ENCODE peak calls at places on chromosomes 16 and 17, in ten cellular contexts. One of them, this sample, is unnamed.

GRCh38 chr17:67555855-67556254 is 161.9 kb upstream of the NOL11 start:
- DNase-seq in HCT116: no peak
- DNase-seq in H9: no peak
- DNase-seq in fibroblast of lung: no peak
- DNase-seq in mammary epithelial cell: no peak
- DNase-seq in GM23338: no peak
- DNase-seq in hepatocyte: no peak
- DNase-seq in H1: no peak
- DNase-seq in HepG2: no peak
- DNase-seq in osteoblast: no peak
- DNase-seq in this sample: no peak

GRCh38 chr17:81870155-81870977 is 771 bp downstream of the ARHGDIA start:
- DNase-seq in HCT116: no peak
- DNase-seq in H9: peak; percentile 62
- DNase-seq in fibroblast of lung: peak; percentile 66
- DNase-seq in mammary epithelial cell: peak; percentile 57
- DNase-seq in GM23338: peak; percentile 56
- DNase-seq in hepatocyte: peak; percentile 63
- DNase-seq in H1: no peak
- DNase-seq in HepG2: no peak
- DNase-seq in osteoblast: peak; percentile 95
- DNase-seq in this sample: peak; percentile 78

GRCh38 chr17:78922876-78923498 is 2.2 kb downstream of the TIMP2 start:
- DNase-seq in HCT116: no peak
- DNase-seq in H9: peak; percentile 35
- DNase-seq in fibroblast of lung: no peak
- DNase-seq in mammary epithelial cell: no peak
- DNase-seq in GM23338: no peak
- DNase-seq in hepatocyte: no peak
- DNase-seq in H1: no peak
- DNase-seq in HepG2: no peak
- DNase-seq in osteoblast: peak; percentile 31
- DNase-seq in this sample: no peak

GRCh38 chr17:72614871-72615626 is 477.4 kb downstream of the SLC39A11 start:
- DNase-seq in HCT116: peak; percentile 81
- DNase-seq in H9: no peak
- DNase-seq in fibroblast of lung: peak; percentile 84
- DNase-seq in mammary epithelial cell: peak; percentile 94
- DNase-seq in GM23338: peak; percentile 57
- DNase-seq in hepatocyte: peak; percentile 90
- DNase-seq in H1: no peak
- DNase-seq in HepG2: peak; percentile 98
- DNase-seq in osteoblast: peak; percentile 72
- DNase-seq in this sample: no peak

GRCh38 chr17:68296217-68297140 is 5.2 kb downstream of the ARSG start:
- DNase-seq in HCT116: no peak
- DNase-seq in H9: no peak
- DNase-seq in fibroblast of lung: no peak
- DNase-seq in mammary epithelial cell: no peak
- DNase-seq in GM23338: peak; percentile 67
- DNase-seq in hepatocyte: no peak
- DNase-seq in H1: no peak
- DNase-seq in HepG2: no peak
- DNase-seq in osteoblast: no peak
- DNase-seq in this sample: no peak

GRCh38 chr17:9298776-9299295 is 276.8 kb downstream of the STX8 start:
- DNase-seq in HCT116: no peak
- DNase-seq in H9: no peak
- DNase-seq in fibroblast of lung: no peak
- DNase-seq in mammary epithelial cell: no peak
- DNase-seq in GM23338: no peak
- DNase-seq in hepatocyte: no peak
- DNase-seq in H1: no peak
- DNase-seq in HepG2: no peak
- DNase-seq in osteoblast: no peak
- DNase-seq in this sample: no peak

GRCh38 chr16:84144301-84144858 is 597 bp downstream of the HSDL1 start:
- DNase-seq in HCT116: no peak
- DNase-seq in H9: no peak
- DNase-seq in fibroblast of lung: no peak
- DNase-seq in mammary epithelial cell: peak; percentile 14
- DNase-seq in GM23338: peak; percentile 50
- DNase-seq in hepatocyte: peak; percentile 50
- DNase-seq in H1: no peak
- DNase-seq in HepG2: no peak
- DNase-seq in osteoblast: peak; percentile 84
- DNase-seq in this sample: peak; percentile 79

GRCh38 chr17:10196936-10197335 is 1.5 kb downstream of the GAS7 start:
- DNase-seq in HCT116: no peak
- DNase-seq in H9: no peak
- DNase-seq in fibroblast of lung: no peak
- DNase-seq in mammary epithelial cell: no peak
- DNase-seq in GM23338: no peak
- DNase-seq in hepatocyte: no peak
- DNase-seq in H1: no peak
- DNase-seq in HepG2: no peak
- DNase-seq in osteoblast: no peak
- DNase-seq in this sample: no peak

GRCh38 chr17:43019418-43019817 is 2.8 kb downstream of the VAT1 start:
- DNase-seq in HCT116: no peak
- DNase-seq in H9: no peak
- DNase-seq in fibroblast of lung: no peak
- DNase-seq in mammary epithelial cell: no peak
- DNase-seq in GM23338: no peak
- DNase-seq in hepatocyte: no peak
- DNase-seq in H1: no peak
- DNase-seq in HepG2: no peak
- DNase-seq in osteoblast: peak; percentile 81
- DNase-seq in this sample: no peak
- H4K20me1 ChIP-seq in HCT116: no peaks in the 10 kb centered on the region
- H4K20me1 ChIP-seq in H9: no peaks in the 10 kb centered on the region
- H4K20me1 ChIP-seq in fibroblast of lung: no peaks in the 10 kb centered on the region
- H4K20me1 ChIP-seq in mammary epithelial cell: no peaks in the 10 kb centered on the region
- H4K20me1 ChIP-seq in GM23338: peaks cover 10% of the 10 kb centered on the region
- H4K20me1 ChIP-seq in hepatocyte: peaks cover 15% of the 10 kb centered on the region
- H4K20me1 ChIP-seq in H1: peaks cover 10% of the 10 kb centered on the region
- H4K20me1 ChIP-seq in HepG2: no peaks in the 10 kb centered on the region
- H4K20me1 ChIP-seq in osteoblast: peaks cover 26% of the 10 kb centered on the region
- H4K20me1 ChIP-seq in this sample: no peaks in the 10 kb centered on the region

DNA sequence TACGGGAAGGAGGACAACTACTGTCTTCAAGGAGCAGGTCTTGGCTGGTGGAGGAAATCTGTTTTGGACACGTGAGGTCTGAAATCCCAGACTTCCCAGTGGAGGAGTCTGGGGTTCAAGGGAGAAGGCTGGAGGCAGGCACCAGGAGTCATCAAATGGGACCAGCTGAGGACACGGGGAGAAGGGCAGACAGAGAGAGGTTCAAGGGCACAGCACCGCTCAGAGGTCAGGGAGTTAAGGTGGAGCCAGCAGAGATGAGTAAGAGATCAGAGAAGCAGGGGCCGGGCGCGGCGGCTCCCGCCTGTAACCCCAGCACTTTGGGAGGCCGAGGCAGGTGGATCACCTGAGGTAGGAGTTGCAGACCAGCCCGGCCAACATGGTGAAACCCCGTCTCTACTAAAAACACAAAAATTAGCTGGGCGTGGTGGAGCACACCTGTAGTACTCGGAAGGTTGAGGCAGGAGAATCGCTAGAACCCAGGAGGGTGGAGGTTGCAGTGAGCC is 10.4 kb upstream of the SMIM5 start:
- DNase-seq in HCT116: no peak
- DNase-seq in H9: no peak
- DNase-seq in fibroblast of lung: no peak
- DNase-seq in mammary epithelial cell: no peak
- DNase-seq in GM23338: no peak
- DNase-seq in hepatocyte: no peak
- DNase-seq in H1: no peak
- DNase-seq in HepG2: no peak
- DNase-seq in osteoblast: no peak
- DNase-seq in this sample: no peak
- H4K20me1 ChIP-seq in HCT116: no peaks in the 10 kb centered on the region
- H4K20me1 ChIP-seq in H9: no peaks in the 10 kb centered on the region
- H4K20me1 ChIP-seq in fibroblast of lung: no peaks in the 10 kb centered on the region
- H4K20me1 ChIP-seq in mammary epithelial cell: no peaks in the 10 kb centered on the region
- H4K20me1 ChIP-seq in GM23338: no peaks in the 10 kb centered on the region
- H4K20me1 ChIP-seq in hepatocyte: no peaks in the 10 kb centered on the region
- H4K20me1 ChIP-seq in H1: no peaks in the 10 kb centered on the region
- H4K20me1 ChIP-seq in HepG2: no peaks in the 10 kb centered on the region
- H4K20me1 ChIP-seq in osteoblast: no peaks in the 10 kb centered on the region
- H4K20me1 ChIP-seq in this sample: peaks cover 12% of the 10 kb centered on the region

GRCh38 chr17:77783991-77784820 is 174.3 kb upstream of the TNRC6C start:
- DNase-seq in HCT116: no peak
- DNase-seq in H9: no peak
- DNase-seq in fibroblast of lung: no peak
- DNase-seq in mammary epithelial cell: no peak
- DNase-seq in GM23338: no peak
- DNase-seq in hepatocyte: no peak
- DNase-seq in H1: no peak
- DNase-seq in HepG2: no peak
- DNase-seq in osteoblast: peak; percentile 78
- DNase-seq in this sample: no peak

GRCh38 chr17:77782611-77783010 is 175.9 kb upstream of the TNRC6C start:
- DNase-seq in HCT116: no peak
- DNase-seq in H9: no peak
- DNase-seq in fibroblast of lung: no peak
- DNase-seq in mammary epithelial cell: no peak
- DNase-seq in GM23338: no peak
- DNase-seq in hepatocyte: no peak
- DNase-seq in H1: no peak
- DNase-seq in HepG2: no peak
- DNase-seq in osteoblast: peak; percentile 57
- DNase-seq in this sample: no peak

GRCh38 chr17:77781536-77781935 is 177.0 kb upstream of the TNRC6C start:
- DNase-seq in HCT116: no peak
- DNase-seq in H9: no peak
- DNase-seq in fibroblast of lung: no peak
- DNase-seq in mammary epithelial cell: no peak
- DNase-seq in GM23338: peak; percentile 47
- DNase-seq in hepatocyte: no peak
- DNase-seq in H1: no peak
- DNase-seq in HepG2: no peak
- DNase-seq in osteoblast: peak; percentile 82
- DNase-seq in this sample: no peak

GRCh38 chr17:77778636-77779524 is 179.6 kb upstream of the TNRC6C start:
- DNase-seq in HCT116: no peak
- DNase-seq in H9: no peak
- DNase-seq in fibroblast of lung: peak; percentile 12
- DNase-seq in mammary epithelial cell: peak; percentile 20
- DNase-seq in GM23338: no peak
- DNase-seq in hepatocyte: peak; percentile 32
- DNase-seq in H1: no peak
- DNase-seq in HepG2: no peak
- DNase-seq in osteoblast: peak; percentile 95
- DNase-seq in this sample: no peak

DNA sequence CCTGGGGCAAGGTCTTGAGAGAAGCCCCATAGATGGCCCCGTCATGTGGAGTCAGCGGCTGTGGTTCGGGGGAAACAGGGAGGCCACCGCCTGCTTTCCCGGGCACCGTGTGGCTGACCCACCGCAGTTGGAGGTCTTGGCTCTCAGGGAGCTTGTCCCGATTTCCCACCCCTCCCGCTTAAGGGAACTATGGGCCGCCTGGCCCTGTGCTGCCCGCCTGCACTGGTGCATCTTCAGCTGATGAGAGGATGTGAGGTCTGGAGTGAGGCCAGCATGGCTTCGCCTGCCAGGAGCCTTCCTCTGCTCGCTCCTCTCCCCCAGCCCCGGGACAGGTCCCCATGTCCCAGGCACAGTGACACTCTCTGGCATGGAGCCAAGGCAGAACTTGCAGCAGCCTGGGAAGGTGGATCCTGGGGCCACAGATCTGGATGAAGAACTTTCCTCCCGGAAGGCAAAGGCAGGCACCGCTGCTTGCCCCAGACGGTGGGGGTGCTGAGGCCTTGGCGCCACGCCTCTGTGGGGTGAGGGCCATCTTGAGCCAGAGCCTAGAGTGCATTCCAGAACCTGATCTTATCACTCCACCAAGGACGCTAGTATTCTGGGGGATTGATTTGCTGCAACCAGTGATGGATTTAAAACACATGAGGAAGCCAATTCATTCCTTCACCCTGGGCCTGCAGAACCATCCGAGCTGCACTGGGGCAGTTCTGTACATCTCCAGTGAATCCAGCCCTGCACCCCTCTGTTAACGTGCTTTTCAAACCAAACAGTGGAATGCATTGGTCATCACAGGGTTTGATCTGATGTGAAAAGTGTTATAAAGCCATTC is 178.6 kb upstream of the TNRC6C start:
- DNase-seq in HCT116: no peak
- DNase-seq in H9: no peak
- DNase-seq in fibroblast of lung: peak; percentile 53
- DNase-seq in mammary epithelial cell: no peak
- DNase-seq in GM23338: no peak
- DNase-seq in hepatocyte: no peak
- DNase-seq in H1: no peak
- DNase-seq in HepG2: no peak
- DNase-seq in osteoblast: peak; percentile 89
- DNase-seq in this sample: no peak
- H4K20me1 ChIP-seq in HCT116: no peaks in the 10 kb centered on the region
- H4K20me1 ChIP-seq in H9: no peaks in the 10 kb centered on the region
- H4K20me1 ChIP-seq in fibroblast of lung: no peaks in the 10 kb centered on the region
- H4K20me1 ChIP-seq in mammary epithelial cell: no peaks in the 10 kb centered on the region
- H4K20me1 ChIP-seq in GM23338: no peaks in the 10 kb centered on the region
- H4K20me1 ChIP-seq in hepatocyte: no peaks in the 10 kb centered on the region
- H4K20me1 ChIP-seq in H1: peaks cover 3% of the 10 kb centered on the region
- H4K20me1 ChIP-seq in HepG2: no peaks in the 10 kb centered on the region
- H4K20me1 ChIP-seq in osteoblast: no peaks in the 10 kb centered on the region
- H4K20me1 ChIP-seq in this sample: no peaks in the 10 kb centered on the region

GRCh38 chr17:18187226-18187625 is 3.6 kb downstream of the ALKBH5 start:
- DNase-seq in HCT116: no peak
- DNase-seq in H9: no peak
- DNase-seq in fibroblast of lung: peak; percentile 34
- DNase-seq in mammary epithelial cell: peak; percentile 38
- DNase-seq in GM23338: no peak
- DNase-seq in hepatocyte: no peak
- DNase-seq in H1: no peak
- DNase-seq in HepG2: peak; percentile 40
- DNase-seq in osteoblast: no peak
- DNase-seq in this sample: no peak

GRCh38 chr17:18185832-18186231 is 2.2 kb downstream of the ALKBH5 start:
- DNase-seq in HCT116: no peak
- DNase-seq in H9: no peak
- DNase-seq in fibroblast of lung: peak; percentile 23
- DNase-seq in mammary epithelial cell: no peak
- DNase-seq in GM23338: no peak
- DNase-seq in hepatocyte: no peak
- DNase-seq in H1: no peak
- DNase-seq in HepG2: no peak
- DNase-seq in osteoblast: peak; percentile 79
- DNase-seq in this sample: peak; percentile 47

GRCh38 chr17:18186271-18186982 is 2.8 kb downstream of the ALKBH5 start:
- DNase-seq in HCT116: no peak
- DNase-seq in H9: no peak
- DNase-seq in fibroblast of lung: peak; percentile 55
- DNase-seq in mammary epithelial cell: no peak
- DNase-seq in GM23338: no peak
- DNase-seq in hepatocyte: no peak
- DNase-seq in H1: no peak
- DNase-seq in HepG2: no peak
- DNase-seq in osteoblast: peak; percentile 58
- DNase-seq in this sample: no peak

GRCh38 chr17:18184143-18185007 is 747 bp downstream of the ALKBH5 start:
- DNase-seq in HCT116: no peak
- DNase-seq in H9: peak; percentile 61
- DNase-seq in fibroblast of lung: peak; percentile 48
- DNase-seq in mammary epithelial cell: peak; percentile 37
- DNase-seq in GM23338: peak; percentile 70
- DNase-seq in hepatocyte: peak; percentile 67
- DNase-seq in H1: no peak
- DNase-seq in HepG2: no peak
- DNase-seq in osteoblast: peak; percentile 77
- DNase-seq in this sample: peak; percentile 82

DNA sequence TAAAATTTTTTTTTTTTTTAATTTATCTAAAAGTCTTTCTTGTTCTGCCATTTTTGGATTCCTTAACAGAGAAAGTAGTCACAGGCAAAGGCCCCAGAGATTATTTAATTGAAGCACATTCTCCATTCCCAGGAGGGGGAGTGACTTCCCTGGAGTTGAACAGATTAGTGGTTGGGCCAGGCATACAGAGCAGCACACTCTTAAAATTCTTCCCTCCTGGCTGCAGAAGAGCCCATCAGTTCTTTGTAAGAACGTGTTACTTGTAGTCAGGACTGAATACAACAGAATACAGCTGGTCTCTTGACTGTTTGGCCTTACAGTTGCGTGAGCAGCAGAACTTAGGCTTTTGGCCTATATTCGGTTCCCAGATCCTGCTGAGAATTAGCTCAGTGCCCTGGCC is 1.8 kb downstream of the ALKBH5 start:
- DNase-seq in HCT116: no peak
- DNase-seq in H9: no peak
- DNase-seq in fibroblast of lung: peak; percentile 58
- DNase-seq in mammary epithelial cell: no peak
- DNase-seq in GM23338: peak; percentile 37
- DNase-seq in hepatocyte: no peak
- DNase-seq in H1: no peak
- DNase-seq in HepG2: no peak
- DNase-seq in osteoblast: peak; percentile 86
- DNase-seq in this sample: no peak
- H4K20me1 ChIP-seq in HCT116: no peaks in the 10 kb centered on the region
- H4K20me1 ChIP-seq in H9: no peaks in the 10 kb centered on the region
- H4K20me1 ChIP-seq in fibroblast of lung: peaks cover 2% of the 10 kb centered on the region
- H4K20me1 ChIP-seq in mammary epithelial cell: no peaks in the 10 kb centered on the region
- H4K20me1 ChIP-seq in GM23338: peaks cover 57% of the 10 kb centered on the region
- H4K20me1 ChIP-seq in hepatocyte: peaks cover 62% of the 10 kb centered on the region
- H4K20me1 ChIP-seq in H1: peaks cover 25% of the 10 kb centered on the region
- H4K20me1 ChIP-seq in HepG2: peaks cover 55% of the 10 kb centered on the region
- H4K20me1 ChIP-seq in osteoblast: peaks cover 61% of the 10 kb centered on the region
- H4K20me1 ChIP-seq in this sample: peaks cover 44% of the 10 kb centered on the region

This sample was measured in Karpas-422.